ENCODE peak calls at places on chromosomes 7 and 10, in five cellular contexts. Q is activated CD8-positive, alpha-beta T cell treated with anti-CD3 and anti-CD28 coated beads for 36 hours; Z is CD8-positive, alpha-beta T cell; X is Calu3; D is thyroid gland. Y is an unnamed sample.
A peak's percentile ranks its signal among the peaks of the same experiment; 100 is the strongest.

GRCh38 chr10:91487914-91488577 is 77.9 kb downstream of the HECTD2 start:
- DNase-seq in Z (no peak), Q (no peak), X (no peak), D (no peak), Y (no peak)

GRCh38 chr7:151009340-151010001 is 14.8 kb downstream of the ATG9B start:
- DNase-seq in Z (no peak), D (no peak), X (no peak), Q (peak; percentile 34), Y (no peak)

GRCh38 chr10:92480422-92480821 is 93.5 kb downstream of the IDE start:
- DNase-seq in X (no peak), Z (no peak), Q (no peak), D (no peak), Y (no peak)

GRCh38 chr7:128830231-128831177 is at the start of gene FLNC:
- DNase-seq in D (peak; percentile 41), Q (peak; percentile 59), X (peak; percentile 38), Z (no peak), Y (peak; percentile 52)

GRCh38 chr10:122495406-122496340 is 34.3 kb downstream of the HTRA1 start:
- DNase-seq in Q (peak; percentile 26), X (no peak), Z (no peak), D (no peak), Y (no peak)

GRCh38 chr7:56291-56913 is 136.0 kb upstream of the FAM20C start:
- DNase-seq in Z (no peak), Q (no peak), X (no peak), D (peak; percentile 90), Y (no peak)

GRCh38 chr7:108805808-108806397 is 236.2 kb downstream of the DNAJB9 start:
- DNase-seq in Q (peak; percentile 8), X (peak; percentile 3), Z (no peak), D (no peak), Y (peak; percentile 13)

GRCh38 chr10:76675951-76676587 is 961.5 kb downstream of the KCNMA1 start:
- DNase-seq in Q (no peak), X (no peak), Z (no peak), D (peak; percentile 63), Y (no peak)

GRCh38 chr10:5964736-5965135 is 12.6 kb downstream of the IL15RA start:
- DNase-seq in X (no peak), Q (no peak), Z (no peak), D (no peak), Y (no peak)

GRCh38 chr10:122010405-122011050 is 21.6 kb downstream of the TACC2 start:
- DNase-seq in X (no peak), Z (no peak), Q (no peak), D (peak; percentile 58), Y (no peak)

GRCh38 chr7:154503962-154504550 is 451.9 kb downstream of the DPP6 start:
- DNase-seq in X (no peak), D (no peak), Q (no peak), Z (no peak), Y (peak; percentile 21)

GRCh38 chr7:55690-56248 is 136.6 kb upstream of the FAM20C start:
- DNase-seq in Q (no peak), Z (no peak), D (peak; percentile 15), X (no peak), Y (no peak)

GRCh38 chr10:115706482-115707076 is 566.4 kb downstream of the GFRA1 start:
- DNase-seq in D (no peak), Q (peak; percentile 1), Z (no peak), X (peak; percentile 2), Y (no peak)

GRCh38 chr7:138608292-138608691 is 92.9 kb downstream of the SVOPL start:
- DNase-seq in Z (no peak), D (no peak), Q (peak; percentile 42), X (no peak), Y (no peak)

GRCh38 chr7:43873300-43873699 is 4.0 kb upstream of the MRPS24 start:
- DNase-seq in Q (no peak), Z (no peak), D (no peak), X (no peak), Y (no peak)

GRCh38 chr10:120948889-120949382 is 97.8 kb downstream of the WDR11 start:
- DNase-seq in Z (no peak), Q (peak; percentile 68), D (peak; percentile 69), X (peak; percentile 80), Y (peak; percentile 83)

GRCh38 chr10:114312585-114312984 is 73.5 kb downstream of the VWA2 start:
- DNase-seq in Z (no peak), X (no peak), D (no peak), Q (no peak), Y (no peak)

GRCh38 chr10:70649526-70649925 is 22.8 kb upstream of the ADAMTS14 start:
- DNase-seq in X (no peak), Q (no peak), D (no peak), Z (no peak), Y (no peak)

GRCh38 chr7:111098011-111098925 is 7.3 kb downstream of the LRRN3 start:
- DNase-seq in Z (peak; percentile 28), Q (peak; percentile 76), X (peak; percentile 35), D (peak; percentile 40), Y (no peak)

GRCh38 chr7:104045183-104045582 is 55.7 kb upstream of the RELN start:
- DNase-seq in X (no peak), Z (no peak), D (no peak), Q (no peak), Y (no peak)

GRCh38 chr10:89327803-89328441 is at the start of gene IFIT3:
- DNase-seq in X (peak; percentile 40), D (peak; percentile 63), Z (no peak), Q (peak; percentile 32), Y (peak; percentile 27)

GRCh38 chr7:38215115-38215514 is 37.1 kb downstream of the STARD3NL start:
- DNase-seq in Q (no peak), Z (no peak), D (no peak), X (peak; percentile 21), Y (no peak)

GRCh38 chr10:14487511-14487909 is 156.8 kb upstream of the FRMD4A start:
- DNase-seq in X (no peak), D (no peak), Z (no peak), Q (no peak), Y (no peak)

GRCh38 chr7:108114117-108114841 is 15.9 kb downstream of the LAMB4 start:
- DNase-seq in Q (peak; percentile 48), Z (no peak), X (peak; percentile 19), D (no peak), Y (no peak)

GRCh38 chr10:72044417-72045041 is 43.8 kb downstream of the SPOCK2 start:
- DNase-seq in D (peak; percentile 49), Q (no peak), Z (no peak), X (peak; percentile 64), Y (no peak)

GRCh38 chr10:84337199-84337598 is 8.8 kb downstream of the CCSER2 start:
- DNase-seq in X (no peak), Z (no peak), Q (no peak), D (no peak), Y (no peak)

GRCh38 chr10:103226011-103226410 is 19.7 kb upstream of the RPEL1 start:
- DNase-seq in Q (no peak), X (no peak), D (no peak), Z (no peak), Y (no peak)

GRCh38 chr10:106424076-106424475 is 740.4 kb downstream of the SORCS1 start:
- DNase-seq in Z (no peak), X (no peak), Q (no peak), D (no peak), Y (no peak)

GRCh38 chr7:38630720-38631673 is at the start of gene AMPH:
- DNase-seq in X (no peak), Q (peak; percentile 28), D (no peak), Z (no peak), Y (peak; percentile 16)

GRCh38 chr10:117740696-117741222 is 198.2 kb downstream of the EMX2 start:
- DNase-seq in X (no peak), Z (no peak), D (no peak), Q (no peak), Y (no peak)

GRCh38 chr7:109950821-109951601 is 1139.9 kb upstream of the LRRN3 start:
- DNase-seq in X (no peak), D (no peak), Q (no peak), Z (no peak), Y (no peak)

GRCh38 chr7:51346136-51346535 is 29.5 kb upstream of the COBL start:
- DNase-seq in D (no peak), Q (no peak), Z (no peak), X (no peak), Y (no peak)

GRCh38 chr7:51340936-51341335 is 24.3 kb upstream of the COBL start:
- DNase-seq in Z (no peak), Q (no peak), D (no peak), X (no peak), Y (no peak)

GRCh38 chr7:51350195-51350896 is 33.7 kb upstream of the COBL start:
- DNase-seq in D (no peak), X (peak; percentile 79), Q (no peak), Z (no peak), Y (no peak)

GRCh38 chr7:51340029-51340838 is 23.6 kb upstream of the COBL start:
- DNase-seq in Q (no peak), D (no peak), X (peak; percentile 76), Z (no peak), Y (no peak)

GRCh38 chr7:51344406-51344805 is 27.8 kb upstream of the COBL start:
- DNase-seq in Q (no peak), D (no peak), X (peak; percentile 93), Z (no peak), Y (no peak)
- TF ChIP-seq CTCF in Q (no peak), D (no peak), X (no peak), Z (no peak), Y (no peak)

DNA sequence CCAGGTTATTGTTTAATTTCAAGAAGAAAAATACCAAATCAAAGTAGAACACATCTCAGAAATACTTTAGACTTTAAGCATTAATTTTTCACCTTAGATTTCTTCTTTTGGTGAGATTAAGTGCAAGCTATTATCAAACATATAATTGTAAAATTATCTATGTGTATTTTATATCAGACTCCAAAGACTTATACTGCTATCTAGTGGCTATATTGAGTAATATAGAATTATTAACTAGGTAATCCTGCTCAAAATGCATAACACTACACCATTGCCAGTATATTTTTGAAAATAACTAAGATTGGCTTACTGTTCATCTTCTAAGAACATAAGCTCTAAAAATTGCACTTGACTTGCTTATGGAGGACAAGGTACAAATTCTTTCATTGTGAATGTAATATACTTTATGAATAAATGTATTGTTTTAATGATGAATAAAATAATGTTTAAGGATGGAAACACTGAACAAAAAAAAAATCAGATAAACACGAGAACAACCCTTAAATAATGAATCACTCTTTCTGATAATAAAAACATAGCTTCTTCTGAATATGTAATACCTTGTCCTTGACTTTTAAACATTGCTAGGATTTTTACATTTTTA is 86.7 kb upstream of the GNAI1 start:
- DNase-seq in Q (no peak), D (no peak), X (no peak), Z (no peak), Y (no peak)
- TF ChIP-seq CTCF in Q (peak; percentile 14), D (peak; percentile 36), X (no peak), Z (no peak), Y (no peak)

GRCh38 chr7:122532406-122533269 is 166.3 kb downstream of the RNF133 start:
- DNase-seq in D (no peak), Z (no peak), Q (no peak), X (no peak), Y (peak; percentile 5)
- TF ChIP-seq CTCF in D (peak; percentile 39), Z (no peak), Q (peak; percentile 29), X (no peak), Y (no peak)

DNA sequence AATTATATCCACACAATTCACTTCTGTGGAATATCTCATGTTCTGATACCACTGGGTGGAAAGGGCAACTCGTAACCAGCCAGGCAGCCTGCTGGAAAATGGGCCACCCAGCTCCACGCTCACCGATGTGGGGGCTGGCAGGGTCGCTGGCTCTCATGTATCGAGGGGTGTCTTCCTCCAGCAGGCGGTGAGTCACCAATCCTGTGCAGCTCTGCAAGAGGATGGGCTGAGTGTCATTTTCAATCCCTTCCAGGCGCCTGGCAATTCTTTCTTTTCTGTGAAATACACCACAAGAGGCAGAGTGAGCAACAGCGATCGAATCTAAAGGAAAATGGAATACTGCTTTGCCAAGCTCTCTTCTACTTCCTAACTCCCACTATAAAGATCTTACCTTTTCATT is 80.1 kb downstream of the SVIL start:
- DNase-seq in D (no peak), Z (no peak), X (no peak), Q (peak; percentile 27), Y (no peak)
- TF ChIP-seq CTCF in D (no peak), Z (no peak), X (no peak), Q (no peak), Y (no peak)

Y was measured in GM20000.